ENCODE peak calls at places on chromosome X, in seven cellular contexts. L is hepatocyte, C is fibroblast of lung, P is mucosa of descending colon, M is spleen, K is upper lobe of right lung, R is aorta. U is an unnamed sample.

GRCh38 chrX:129512409-129512808 is 10.9 kb downstream of the SMARCA1 start:
- DNase-seq in L (no peak), C (no peak), P (no peak), M (no peak), K (no peak), R (no peak), U (no peak)

GRCh38 chrX:153970398-153971123 is 1.1 kb downstream of the HCFC1 start:
- DNase-seq in L (peak; percentile 68), C (peak; percentile 90), P (no peak), M (peak; percentile 90), K (no peak), R (peak; percentile 68), U (peak; percentile 77)

GRCh38 chrX:9788908-9789307 is 2.7 kb downstream of the SHROOM2 start:
- DNase-seq in L (peak; percentile 51), C (peak; percentile 26), P (no peak), M (peak; percentile 8), K (no peak), R (no peak), U (no peak)

GRCh38 chrX:107496786-107497185 is 47.3 kb downstream of the FRMPD3 start:
- DNase-seq in L (no peak), C (no peak), P (no peak), M (no peak), K (no peak), R (no peak), U (no peak)

GRCh38 chrX:139077303-139078131 is 366.0 kb upstream of the FGF13 start:
- DNase-seq in L (peak; percentile 5), C (peak; percentile 50), P (no peak), M (no peak), K (no peak), R (no peak), U (no peak)

GRCh38 chrX:68719181-68719903 is 71.9 kb downstream of the STARD8 start:
- DNase-seq in L (no peak), C (no peak), P (no peak), M (peak; percentile 72), K (no peak), R (no peak), U (no peak)

GRCh38 chrX:118974088-118974907 is at the start of gene LONRF3:
- DNase-seq in L (peak; percentile 74), C (peak; percentile 29), P (peak; percentile 77), M (peak; percentile 90), K (peak; percentile 88), R (peak; percentile 84), U (no peak)

GRCh38 chrX:149853925-149854324 is 27.1 kb upstream of the MAGEA8 start:
- DNase-seq in L (no peak), C (no peak), P (no peak), M (no peak), K (no peak), R (no peak), U (no peak)

GRCh38 chrX:122113376-122113775 is 1066.0 kb downstream of the GLUD2 start:
- DNase-seq in L (no peak), C (no peak), P (no peak), M (no peak), K (no peak), R (no peak), U (no peak)

GRCh38 chrX:11759172-11759460 is 1.1 kb downstream of the MSL3 start:
- DNase-seq in L (no peak), C (no peak), P (no peak), M (peak; percentile 88), K (no peak), R (no peak), U (no peak)

GRCh38 chrX:11758400-11759171 is 549 bp downstream of the MSL3 start:
- DNase-seq in L (peak; percentile 91), C (peak; percentile 80), P (peak; percentile 89), M (peak; percentile 96), K (peak; percentile 94), R (peak; percentile 92), U (peak; percentile 94)

GRCh38 chrX:11760958-11761357 is 2.9 kb downstream of the MSL3 start:
- DNase-seq in L (no peak), C (no peak), P (no peak), M (no peak), K (no peak), R (no peak), U (no peak)

GRCh38 chrX:11757729-11758399 is at the start of gene MSL3:
- DNase-seq in L (peak; percentile 81), C (peak; percentile 56), P (peak; percentile 75), M (peak; percentile 93), K (peak; percentile 85), R (peak; percentile 81), U (peak; percentile 67)

DNA sequence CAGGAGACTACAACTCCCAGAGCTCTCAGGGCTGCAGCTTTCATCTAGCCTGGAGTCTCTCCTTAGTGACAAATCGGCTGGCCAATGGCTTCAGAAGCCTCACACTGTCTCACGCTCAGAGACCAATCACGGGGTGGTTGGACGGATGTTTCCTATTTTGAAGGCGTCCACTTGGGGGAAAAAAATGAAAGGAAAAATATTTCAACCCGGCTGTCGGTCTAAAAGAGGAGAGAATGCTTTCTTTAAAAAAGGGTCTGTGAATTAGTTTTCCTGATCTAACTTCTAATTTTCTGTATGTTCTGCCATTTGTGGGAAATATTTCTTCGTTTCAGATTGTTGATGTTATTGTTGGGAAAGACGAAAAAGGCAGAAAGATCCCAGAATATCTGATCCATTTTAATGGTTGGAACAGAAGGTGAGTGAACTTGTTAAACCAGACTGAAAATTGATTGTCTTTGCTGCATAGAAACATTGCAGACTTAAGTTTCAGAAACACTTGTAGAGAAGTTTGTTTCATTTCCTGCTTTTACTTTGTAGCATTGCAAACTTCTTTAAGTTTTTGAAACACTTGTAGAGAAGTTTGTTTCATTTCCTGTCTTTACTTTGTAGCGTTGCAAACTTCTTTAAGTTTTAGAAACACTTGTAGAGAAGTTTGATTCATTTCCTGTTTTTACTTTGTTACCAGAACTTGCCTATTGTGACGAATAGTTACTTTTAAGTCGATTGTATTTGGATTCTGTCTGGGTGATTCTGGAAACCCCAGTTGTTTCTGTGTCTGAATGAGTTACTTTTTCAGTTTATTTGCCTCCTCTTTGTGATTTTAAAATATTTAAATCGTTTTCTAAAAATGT is 1.6 kb downstream of the MSL3 start:
- DNase-seq in L (peak; percentile 90), C (peak; percentile 92), P (peak; percentile 61), M (no peak), K (peak; percentile 71), R (peak; percentile 88), U (peak; percentile 96)
- H3K4me1 ChIP-seq in L (no peaks in the 10 kb centered on the region), C (no peaks in the 10 kb centered on the region), P (peaks cover 6% of the 10 kb centered on the region), M (peaks cover 46% of the 10 kb centered on the region), K (no peaks in the 10 kb centered on the region), R (no peaks in the 10 kb centered on the region), U (peaks cover 48% of the 10 kb centered on the region)

GRCh38 chrX:112270991-112271390 is 188.4 kb upstream of the TRPC5 start:
- DNase-seq in L (no peak), C (no peak), P (no peak), M (no peak), K (no peak), R (no peak), U (no peak)
- H3K4me1 ChIP-seq in L (no peaks in the 10 kb centered on the region), C (no peaks in the 10 kb centered on the region), P (no peaks in the 10 kb centered on the region), M (no peaks in the 10 kb centered on the region), K (no peaks in the 10 kb centered on the region), R (no peaks in the 10 kb centered on the region), U (no peaks in the 10 kb centered on the region)

GRCh38 chrX:136639506-136640176 is 8.3 kb upstream of the CD40LG start:
- DNase-seq in L (no peak), C (no peak), P (no peak), M (no peak), K (no peak), R (no peak), U (no peak)
- H3K4me1 ChIP-seq in L (no peaks in the 10 kb centered on the region), C (no peaks in the 10 kb centered on the region), P (no peaks in the 10 kb centered on the region), M (peaks cover 15% of the 10 kb centered on the region), K (no peaks in the 10 kb centered on the region), R (no peaks in the 10 kb centered on the region), U (no peaks in the 10 kb centered on the region)

DNA sequence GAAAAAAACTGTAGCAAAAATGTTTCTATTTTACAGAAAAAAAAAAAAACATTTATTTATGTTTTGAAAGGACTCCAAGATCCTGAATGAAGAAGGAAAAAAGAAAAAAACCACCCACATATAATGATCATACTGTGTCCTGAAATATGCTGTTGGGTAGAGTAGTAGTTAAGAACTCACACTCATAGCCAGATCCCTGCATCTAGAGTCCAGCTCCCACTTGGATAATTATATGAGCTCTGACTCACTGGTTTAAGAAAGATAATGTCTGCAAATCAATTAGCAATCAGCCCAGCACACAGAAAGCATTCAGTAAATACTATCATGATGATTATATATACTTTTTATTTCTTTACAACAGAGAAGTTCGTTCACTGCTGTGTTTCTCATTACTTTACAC is 46.7 kb upstream of the MXRA5 start:
- DNase-seq in L (no peak), C (no peak), P (no peak), M (no peak), K (no peak), R (no peak), U (no peak)
- H3K4me1 ChIP-seq in L (no peaks in the 10 kb centered on the region), C (no peaks in the 10 kb centered on the region), P (no peaks in the 10 kb centered on the region), M (no peaks in the 10 kb centered on the region), K (no peaks in the 10 kb centered on the region), R (no peaks in the 10 kb centered on the region), U (no peaks in the 10 kb centered on the region)

DNA sequence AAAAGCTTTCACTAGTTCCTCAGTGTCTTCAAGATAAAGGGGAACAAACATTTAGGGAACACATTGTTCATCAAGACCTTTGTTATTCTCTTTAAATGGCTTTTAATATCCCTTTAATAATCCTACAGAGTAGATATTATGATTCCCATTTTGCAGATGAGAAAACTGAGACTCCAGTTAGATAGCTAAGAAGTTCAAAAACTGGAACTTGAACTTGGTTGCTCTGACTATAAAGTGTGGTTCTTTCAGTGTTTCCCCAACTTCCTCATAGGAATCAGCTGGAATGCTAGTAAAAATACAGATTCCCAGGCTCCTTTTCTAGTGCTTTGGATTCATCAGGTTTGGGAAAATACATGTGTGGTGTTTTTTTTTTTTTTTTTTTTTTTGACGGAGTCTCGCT is 37.7 kb downstream of the DLG3 start:
- DNase-seq in L (no peak), C (no peak), P (no peak), M (no peak), K (no peak), R (no peak), U (no peak)
- H3K4me1 ChIP-seq in L (peaks cover 25% of the 10 kb centered on the region), C (peaks cover 23% of the 10 kb centered on the region), P (peaks cover 13% of the 10 kb centered on the region), M (no peaks in the 10 kb centered on the region), K (peaks cover 20% of the 10 kb centered on the region), R (peaks cover 6% of the 10 kb centered on the region), U (no peaks in the 10 kb centered on the region)

DNA sequence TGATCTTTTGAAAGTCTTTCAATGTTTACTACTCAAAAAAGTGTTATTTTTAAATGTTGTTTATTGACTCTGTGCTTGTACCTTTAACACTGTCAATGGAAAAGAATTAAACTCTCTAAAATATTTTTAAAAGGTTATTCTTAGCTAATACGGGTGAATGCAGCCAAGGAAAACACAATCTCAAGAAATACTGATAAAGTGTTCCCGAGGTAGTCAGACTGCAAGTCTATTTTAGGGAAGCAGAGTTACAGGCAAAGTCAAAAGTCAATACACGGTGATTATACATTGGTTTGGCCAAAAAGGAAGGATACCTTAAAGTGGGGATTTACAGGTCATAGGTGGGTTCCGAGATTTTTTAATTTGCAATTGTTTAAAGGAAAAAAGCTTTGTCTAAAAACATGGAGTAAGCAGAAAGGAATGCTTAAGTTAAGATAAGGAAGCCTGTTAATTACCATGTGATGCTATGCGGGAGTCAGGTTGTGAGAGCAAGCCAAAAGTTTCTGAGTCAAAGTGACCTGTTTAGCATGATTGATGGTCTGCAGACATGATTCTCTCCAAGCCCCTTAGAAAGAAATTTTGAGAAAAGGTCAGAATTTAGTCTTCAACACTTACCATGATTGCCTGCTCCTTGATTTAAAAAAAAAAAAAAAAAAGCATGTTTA is 288.4 kb downstream of the KLHL4 start:
- DNase-seq in L (peak; percentile 10), C (no peak), P (no peak), M (no peak), K (no peak), R (no peak), U (no peak)
- H3K4me1 ChIP-seq in L (no peaks in the 10 kb centered on the region), C (no peaks in the 10 kb centered on the region), P (no peaks in the 10 kb centered on the region), M (no peaks in the 10 kb centered on the region), K (no peaks in the 10 kb centered on the region), R (no peaks in the 10 kb centered on the region), U (no peaks in the 10 kb centered on the region)

GRCh38 chrX:50152421-50152820 is 48.4 kb downstream of the AKAP4 start:
- DNase-seq in L (no peak), C (no peak), P (no peak), M (no peak), K (no peak), R (no peak), U (no peak)
- H3K4me1 ChIP-seq in L (peaks cover 4% of the 10 kb centered on the region), C (no peaks in the 10 kb centered on the region), P (no peaks in the 10 kb centered on the region), M (no peaks in the 10 kb centered on the region), K (no peaks in the 10 kb centered on the region), R (no peaks in the 10 kb centered on the region), U (no peaks in the 10 kb centered on the region)

U was measured in Karpas-422.